ENCODE peak calls at places on chromosomes 3 and 15, in seven cellular contexts. V is stimulated activated CD4-positive, alpha-beta T cell treated with anti-CD3 and anti-CD28 coated beads, Interleukin-12 subunit alpha, Interleukin-12 subunit beta, amount 100 ng/mL, for 24 hours; R is AG10803; L is neural crest cell; I is heart right ventricle; K is endothelial cell; S is GM10248. Z is an unnamed sample.

GRCh38 chr3:188234172-188234571 is 80.2 kb downstream of the LPP start:
- DNase-seq in V (no peak), R (peak; percentile 73), L (no peak), I (no peak), K (no peak), S (no peak), Z (no peak)

GRCh38 chr3:152657002-152657400 is 177.9 kb upstream of the P2RY1 start:
- DNase-seq in V (no peak), R (no peak), L (no peak), I (no peak), K (no peak), S (no peak), Z (no peak)

GRCh38 chr3:48437812-48438211 is 2.1 kb downstream of the CCDC51 start:
- DNase-seq in V (no peak), R (no peak), L (no peak), I (no peak), K (no peak), S (peak; percentile 21), Z (no peak)

GRCh38 chr3:18412684-18413083 is 12.5 kb downstream of the SATB1 start:
- DNase-seq in V (no peak), R (no peak), L (no peak), I (no peak), K (no peak), S (no peak), Z (no peak)

GRCh38 chr3:151707216-151707615 is 26.5 kb upstream of the AADACL2 start:
- DNase-seq in V (no peak), R (no peak), L (no peak), I (no peak), K (no peak), S (no peak), Z (no peak)

GRCh38 chr15:96031426-96031825 is 299.1 kb upstream of the NR2F2 start:
- DNase-seq in V (no peak), R (no peak), L (no peak), I (no peak), K (no peak), S (no peak), Z (no peak)

GRCh38 chr3:137988152-137988551 is 21.8 kb upstream of the CLDN18 start:
- DNase-seq in V (no peak), R (no peak), L (no peak), I (no peak), K (no peak), S (peak; percentile 52), Z (peak; percentile 30)

GRCh38 chr3:24494616-24495333 is at the start of gene THRB:
- DNase-seq in V (no peak), R (peak; percentile 53), L (peak; percentile 58), I (peak; percentile 79), K (peak; percentile 73), S (peak; percentile 31), Z (peak; percentile 75)

GRCh38 chr3:124625084-124625483 is 105.2 kb upstream of the UMPS start:
- DNase-seq in V (no peak), R (no peak), L (no peak), I (no peak), K (no peak), S (no peak), Z (no peak)

GRCh38 chr3:17605032-17605431 is 137.4 kb downstream of the TBC1D5 start:
- DNase-seq in V (no peak), R (peak; percentile 75), L (no peak), I (no peak), K (no peak), S (no peak), Z (no peak)

GRCh38 chr3:112470791-112471190 is 28.5 kb downstream of the BTLA start:
- DNase-seq in V (no peak), R (peak; percentile 71), L (no peak), I (no peak), K (no peak), S (no peak), Z (no peak)

GRCh38 chr3:21028412-21028811 is 722.6 kb downstream of the ZNF385D start:
- DNase-seq in V (no peak), R (no peak), L (no peak), I (no peak), K (no peak), S (no peak), Z (no peak)

GRCh38 chr3:124854027-124854426 is 33.1 kb downstream of the ITGB5 start:
- DNase-seq in V (no peak), R (peak; percentile 38), L (no peak), I (no peak), K (no peak), S (no peak), Z (no peak)

GRCh38 chr3:184850201-184850600 is 38.2 kb downstream of the VPS8 start:
- DNase-seq in V (no peak), R (no peak), L (no peak), I (no peak), K (no peak), S (no peak), Z (no peak)

GRCh38 chr15:58771621-58772235 is 626 bp downstream of the MINDY2 start:
- DNase-seq in V (peak; percentile 14), R (no peak), L (peak; percentile 24), I (peak; percentile 40), K (no peak), S (peak; percentile 42), Z (peak; percentile 67)

GRCh38 chr3:53255775-53256703 is at the start of gene TKT:
- DNase-seq in V (peak; percentile 76), R (peak; percentile 83), L (peak; percentile 64), I (peak; percentile 89), K (peak; percentile 78), S (peak; percentile 99), Z (peak; percentile 89)

GRCh38 chr15:34721802-34722795 is 32.7 kb downstream of the GJD2 start:
- DNase-seq in V (no peak), R (peak; percentile 92), L (peak; percentile 48), I (peak; percentile 68), K (peak; percentile 22), S (no peak), Z (no peak)

GRCh38 chr15:62566248-62566647 is 401.2 kb upstream of the C2CD4B start:
- DNase-seq in V (no peak), R (peak; percentile 29), L (no peak), I (no peak), K (no peak), S (no peak), Z (no peak)

GRCh38 chr3:197730200-197730599 is 6.5 kb downstream of the RUBCN start:
- DNase-seq in V (no peak), R (peak; percentile 85), L (no peak), I (no peak), K (no peak), S (no peak), Z (no peak)

GRCh38 chr3:155286745-155287144 is 6.7 kb downstream of the STRIT1 start:
- DNase-seq in V (no peak), R (peak; percentile 4), L (no peak), I (no peak), K (no peak), S (no peak), Z (no peak)

GRCh38 chr3:4614927-4615326 is 121.8 kb downstream of the ITPR1 start:
- DNase-seq in V (no peak), R (no peak), L (no peak), I (no peak), K (no peak), S (no peak), Z (no peak)

GRCh38 chr3:30607032-30607833 is 832 bp downstream of the TGFBR2 start:
- DNase-seq in V (peak; percentile 55), R (no peak), L (peak; percentile 29), I (peak; percentile 79), K (peak; percentile 68), S (peak; percentile 55), Z (peak; percentile 77)

GRCh38 chr15:86650084-86650483 is 570.4 kb downstream of the AGBL1 start:
- DNase-seq in V (no peak), R (no peak), L (no peak), I (no peak), K (no peak), S (no peak), Z (no peak)

GRCh38 chr15:77020348-77021087 is 25.6 kb downstream of the PSTPIP1 start:
- DNase-seq in V (no peak), R (no peak), L (no peak), I (no peak), K (no peak), S (no peak), Z (peak; percentile 9)

GRCh38 chr15:80434926-80435720 is 30.9 kb downstream of the ARNT2 start:
- DNase-seq in V (no peak), R (no peak), L (no peak), I (no peak), K (no peak), S (no peak), Z (no peak)

GRCh38 chr15:51600114-51600513 is 22.5 kb downstream of the DMXL2 start:
- DNase-seq in V (no peak), R (no peak), L (no peak), I (no peak), K (no peak), S (no peak), Z (no peak)